ENCODE peak calls at places on chromosomes 5 and 9, in eight cellular contexts. One of them, this sample, is unnamed.

GRCh38 chr9:125829743-125830142 is 82.6 kb downstream of the PBX3 start:
- DNase-seq in stimulated activated CD8-positive, alpha-beta memory T cell treated with anti-CD3 and anti-CD28 coated beads, Interleukin-15, amount 100 ng/mL, for 1 hour: peak
- DNase-seq in CD4-positive, CD25-positive, alpha-beta regulatory T cell: peak
- DNase-seq in ACHN: peak
- DNase-seq in psoas muscle: no peak
- DNase-seq in NCI-H774: no peak
- DNase-seq in amygdala: no peak
- DNase-seq in AG08395: peak
- DNase-seq in this sample: no peak

GRCh38 chr5:103441523-103441922 is 121.1 kb downstream of the NUDT12 start:
- DNase-seq in ACHN: no peak
- DNase-seq in psoas muscle: no peak
- DNase-seq in amygdala: no peak
- DNase-seq in AG08395: no peak
- DNase-seq in stimulated activated CD8-positive, alpha-beta memory T cell treated with anti-CD3 and anti-CD28 coated beads, Interleukin-15, amount 100 ng/mL, for 1 hour: no peak
- DNase-seq in CD4-positive, CD25-positive, alpha-beta regulatory T cell: no peak
- DNase-seq in NCI-H774: no peak
- DNase-seq in this sample: no peak

GRCh38 chr5:141524604-141525597 is 36.0 kb downstream of the PCDHGC5 start:
- DNase-seq in stimulated activated CD8-positive, alpha-beta memory T cell treated with anti-CD3 and anti-CD28 coated beads, Interleukin-15, amount 100 ng/mL, for 1 hour: peak
- DNase-seq in psoas muscle: peak
- DNase-seq in AG08395: peak
- DNase-seq in CD4-positive, CD25-positive, alpha-beta regulatory T cell: peak
- DNase-seq in ACHN: peak
- DNase-seq in NCI-H774: peak
- DNase-seq in amygdala: peak
- DNase-seq in this sample: peak

GRCh38 chr9:93810028-93810971 is 144.9 kb downstream of the BARX1 start:
- DNase-seq in stimulated activated CD8-positive, alpha-beta memory T cell treated with anti-CD3 and anti-CD28 coated beads, Interleukin-15, amount 100 ng/mL, for 1 hour: no peak
- DNase-seq in amygdala: no peak
- DNase-seq in AG08395: no peak
- DNase-seq in NCI-H774: no peak
- DNase-seq in ACHN: no peak
- DNase-seq in psoas muscle: no peak
- DNase-seq in CD4-positive, CD25-positive, alpha-beta regulatory T cell: no peak
- DNase-seq in this sample: no peak

GRCh38 chr5:62268239-62268638 is 37.8 kb upstream of the KIF2A start:
- DNase-seq in stimulated activated CD8-positive, alpha-beta memory T cell treated with anti-CD3 and anti-CD28 coated beads, Interleukin-15, amount 100 ng/mL, for 1 hour: no peak
- DNase-seq in AG08395: no peak
- DNase-seq in amygdala: no peak
- DNase-seq in NCI-H774: peak
- DNase-seq in psoas muscle: no peak
- DNase-seq in CD4-positive, CD25-positive, alpha-beta regulatory T cell: no peak
- DNase-seq in ACHN: peak
- DNase-seq in this sample: no peak

GRCh38 chr9:76654051-76654461 is 110.2 kb upstream of the PCA3 start:
- DNase-seq in amygdala: no peak
- DNase-seq in NCI-H774: no peak
- DNase-seq in stimulated activated CD8-positive, alpha-beta memory T cell treated with anti-CD3 and anti-CD28 coated beads, Interleukin-15, amount 100 ng/mL, for 1 hour: no peak
- DNase-seq in CD4-positive, CD25-positive, alpha-beta regulatory T cell: no peak
- DNase-seq in psoas muscle: no peak
- DNase-seq in ACHN: no peak
- DNase-seq in AG08395: peak
- DNase-seq in this sample: no peak

GRCh38 chr5:77430726-77431125 is 61.4 kb downstream of the WDR41 start:
- DNase-seq in ACHN: no peak
- DNase-seq in amygdala: no peak
- DNase-seq in stimulated activated CD8-positive, alpha-beta memory T cell treated with anti-CD3 and anti-CD28 coated beads, Interleukin-15, amount 100 ng/mL, for 1 hour: no peak
- DNase-seq in NCI-H774: no peak
- DNase-seq in psoas muscle: no peak
- DNase-seq in AG08395: no peak
- DNase-seq in CD4-positive, CD25-positive, alpha-beta regulatory T cell: no peak
- DNase-seq in this sample: peak

GRCh38 chr9:104386020-104386419 is 118.0 kb upstream of the OR13F1 start:
- DNase-seq in stimulated activated CD8-positive, alpha-beta memory T cell treated with anti-CD3 and anti-CD28 coated beads, Interleukin-15, amount 100 ng/mL, for 1 hour: no peak
- DNase-seq in psoas muscle: no peak
- DNase-seq in AG08395: no peak
- DNase-seq in ACHN: no peak
- DNase-seq in NCI-H774: no peak
- DNase-seq in CD4-positive, CD25-positive, alpha-beta regulatory T cell: no peak
- DNase-seq in amygdala: no peak
- DNase-seq in this sample: no peak

GRCh38 chr5:74476197-74477081 is 164.1 kb downstream of the ENC1 start:
- DNase-seq in NCI-H774: no peak
- DNase-seq in CD4-positive, CD25-positive, alpha-beta regulatory T cell: no peak
- DNase-seq in amygdala: no peak
- DNase-seq in psoas muscle: no peak
- DNase-seq in stimulated activated CD8-positive, alpha-beta memory T cell treated with anti-CD3 and anti-CD28 coated beads, Interleukin-15, amount 100 ng/mL, for 1 hour: no peak
- DNase-seq in ACHN: no peak
- DNase-seq in AG08395: no peak
- DNase-seq in this sample: no peak

This sample was measured in HFFc6.